ENCODE peak calls at places on chromosomes 11 and 22, in eight cellular contexts. One of them, this sample, is unnamed.

GRCh38 chr11:128806496-128807261 is 60.4 kb downstream of the KCNJ1 start:
- DNase-seq in stimulated activated CD8-positive, alpha-beta memory T cell treated with anti-CD3 and anti-CD28 coated beads, Interleukin-15, amount 100 ng/mL, for 4 hours: no peak
- DNase-seq in EL: no peak
- DNase-seq in AML-193: no peak
- DNase-seq in NCI-H774: no peak
- DNase-seq in right lobe of liver: no peak
- DNase-seq in mesothelial cell of epicardium: no peak
- DNase-seq in RPMI7951: no peak
- DNase-seq in this sample: no peak

GRCh38 chr11:32334822-32335221 is 100.5 kb downstream of the WT1 start:
- DNase-seq in stimulated activated CD8-positive, alpha-beta memory T cell treated with anti-CD3 and anti-CD28 coated beads, Interleukin-15, amount 100 ng/mL, for 4 hours: no peak
- DNase-seq in EL: peak; percentile 10
- DNase-seq in AML-193: no peak
- DNase-seq in NCI-H774: no peak
- DNase-seq in right lobe of liver: no peak
- DNase-seq in mesothelial cell of epicardium: no peak
- DNase-seq in RPMI7951: no peak
- DNase-seq in this sample: no peak

GRCh38 chr11:11148104-11148509 is 204.9 kb downstream of the CSNK2A3 start:
- DNase-seq in stimulated activated CD8-positive, alpha-beta memory T cell treated with anti-CD3 and anti-CD28 coated beads, Interleukin-15, amount 100 ng/mL, for 4 hours: no peak
- DNase-seq in EL: peak; percentile 76
- DNase-seq in AML-193: no peak
- DNase-seq in NCI-H774: no peak
- DNase-seq in right lobe of liver: peak; percentile 78
- DNase-seq in mesothelial cell of epicardium: peak; percentile 43
- DNase-seq in RPMI7951: peak; percentile 47
- DNase-seq in this sample: peak; percentile 93

GRCh38 chr22:25334091-25334490 is 114.7 kb downstream of the CRYBB2 start:
- DNase-seq in stimulated activated CD8-positive, alpha-beta memory T cell treated with anti-CD3 and anti-CD28 coated beads, Interleukin-15, amount 100 ng/mL, for 4 hours: no peak
- DNase-seq in EL: peak; percentile 35
- DNase-seq in AML-193: peak; percentile 36
- DNase-seq in NCI-H774: no peak
- DNase-seq in right lobe of liver: peak; percentile 67
- DNase-seq in mesothelial cell of epicardium: no peak
- DNase-seq in RPMI7951: peak; percentile 27
- DNase-seq in this sample: no peak

GRCh38 chr22:49112661-49113626 is 714.7 kb downstream of the BRD1 start:
- DNase-seq in stimulated activated CD8-positive, alpha-beta memory T cell treated with anti-CD3 and anti-CD28 coated beads, Interleukin-15, amount 100 ng/mL, for 4 hours: no peak
- DNase-seq in EL: no peak
- DNase-seq in AML-193: no peak
- DNase-seq in NCI-H774: no peak
- DNase-seq in right lobe of liver: peak; percentile 36
- DNase-seq in mesothelial cell of epicardium: no peak
- DNase-seq in RPMI7951: no peak
- DNase-seq in this sample: no peak

GRCh38 chr22:19805821-19806212 is 45.2 kb downstream of the TBX1 start:
- DNase-seq in stimulated activated CD8-positive, alpha-beta memory T cell treated with anti-CD3 and anti-CD28 coated beads, Interleukin-15, amount 100 ng/mL, for 4 hours: no peak
- DNase-seq in EL: peak; percentile 54
- DNase-seq in AML-193: no peak
- DNase-seq in NCI-H774: no peak
- DNase-seq in right lobe of liver: peak; percentile 23
- DNase-seq in mesothelial cell of epicardium: no peak
- DNase-seq in RPMI7951: peak; percentile 92
- DNase-seq in this sample: no peak

GRCh38 chr11:68099474-68100405 is 21.4 kb downstream of the CHKA start:
- DNase-seq in stimulated activated CD8-positive, alpha-beta memory T cell treated with anti-CD3 and anti-CD28 coated beads, Interleukin-15, amount 100 ng/mL, for 4 hours: no peak
- DNase-seq in EL: no peak
- DNase-seq in AML-193: no peak
- DNase-seq in NCI-H774: peak; percentile 67
- DNase-seq in right lobe of liver: peak; percentile 79
- DNase-seq in mesothelial cell of epicardium: no peak
- DNase-seq in RPMI7951: peak; percentile 58
- DNase-seq in this sample: no peak

GRCh38 chr11:133945087-133945974 is 11.4 kb downstream of the IGSF9B start:
- DNase-seq in stimulated activated CD8-positive, alpha-beta memory T cell treated with anti-CD3 and anti-CD28 coated beads, Interleukin-15, amount 100 ng/mL, for 4 hours: peak; percentile 80
- DNase-seq in EL: peak; percentile 29
- DNase-seq in AML-193: no peak
- DNase-seq in NCI-H774: no peak
- DNase-seq in right lobe of liver: no peak
- DNase-seq in mesothelial cell of epicardium: no peak
- DNase-seq in RPMI7951: peak; percentile 80
- DNase-seq in this sample: no peak

GRCh38 chr22:31192513-31192912 is 19.6 kb upstream of the LIMK2 start:
- DNase-seq in stimulated activated CD8-positive, alpha-beta memory T cell treated with anti-CD3 and anti-CD28 coated beads, Interleukin-15, amount 100 ng/mL, for 4 hours: no peak
- DNase-seq in EL: no peak
- DNase-seq in AML-193: no peak
- DNase-seq in NCI-H774: no peak
- DNase-seq in right lobe of liver: no peak
- DNase-seq in mesothelial cell of epicardium: no peak
- DNase-seq in RPMI7951: no peak
- DNase-seq in this sample: no peak

GRCh38 chr11:103110406-103110805 is 1.2 kb downstream of the DYNC2H1 start:
- DNase-seq in stimulated activated CD8-positive, alpha-beta memory T cell treated with anti-CD3 and anti-CD28 coated beads, Interleukin-15, amount 100 ng/mL, for 4 hours: no peak
- DNase-seq in EL: peak; percentile 52
- DNase-seq in AML-193: peak; percentile 23
- DNase-seq in NCI-H774: no peak
- DNase-seq in right lobe of liver: no peak
- DNase-seq in mesothelial cell of epicardium: no peak
- DNase-seq in RPMI7951: peak; percentile 34
- DNase-seq in this sample: no peak

GRCh38 chr11:59669611-59670009 is 773 bp upstream of the PATL1 start:
- DNase-seq in stimulated activated CD8-positive, alpha-beta memory T cell treated with anti-CD3 and anti-CD28 coated beads, Interleukin-15, amount 100 ng/mL, for 4 hours: no peak
- DNase-seq in EL: peak; percentile 67
- DNase-seq in AML-193: peak; percentile 38
- DNase-seq in NCI-H774: no peak
- DNase-seq in right lobe of liver: peak; percentile 72
- DNase-seq in mesothelial cell of epicardium: no peak
- DNase-seq in RPMI7951: peak; percentile 52
- DNase-seq in this sample: peak; percentile 80

GRCh38 chr11:124799384-124800225 is 601 bp downstream of the MSANTD2 start:
- DNase-seq in stimulated activated CD8-positive, alpha-beta memory T cell treated with anti-CD3 and anti-CD28 coated beads, Interleukin-15, amount 100 ng/mL, for 4 hours: no peak
- DNase-seq in EL: peak; percentile 36
- DNase-seq in AML-193: peak; percentile 3
- DNase-seq in NCI-H774: no peak
- DNase-seq in right lobe of liver: peak; percentile 65
- DNase-seq in mesothelial cell of epicardium: peak; percentile 30
- DNase-seq in RPMI7951: peak; percentile 27
- DNase-seq in this sample: peak; percentile 82

GRCh38 chr22:38442967-38443674 is 11.9 kb downstream of the KCNJ4 start:
- DNase-seq in stimulated activated CD8-positive, alpha-beta memory T cell treated with anti-CD3 and anti-CD28 coated beads, Interleukin-15, amount 100 ng/mL, for 4 hours: no peak
- DNase-seq in EL: no peak
- DNase-seq in AML-193: no peak
- DNase-seq in NCI-H774: no peak
- DNase-seq in right lobe of liver: no peak
- DNase-seq in mesothelial cell of epicardium: no peak
- DNase-seq in RPMI7951: no peak
- DNase-seq in this sample: no peak

GRCh38 chr11:131710511-131710910 is 340.1 kb downstream of the NTM start:
- DNase-seq in stimulated activated CD8-positive, alpha-beta memory T cell treated with anti-CD3 and anti-CD28 coated beads, Interleukin-15, amount 100 ng/mL, for 4 hours: no peak
- DNase-seq in EL: no peak
- DNase-seq in AML-193: no peak
- DNase-seq in NCI-H774: no peak
- DNase-seq in right lobe of liver: no peak
- DNase-seq in mesothelial cell of epicardium: no peak
- DNase-seq in RPMI7951: peak; percentile 62
- DNase-seq in this sample: no peak

GRCh38 chr11:1442807-1443366 is 43.7 kb downstream of the MOB2 start:
- DNase-seq in stimulated activated CD8-positive, alpha-beta memory T cell treated with anti-CD3 and anti-CD28 coated beads, Interleukin-15, amount 100 ng/mL, for 4 hours: no peak
- DNase-seq in EL: no peak
- DNase-seq in AML-193: no peak
- DNase-seq in NCI-H774: no peak
- DNase-seq in right lobe of liver: no peak
- DNase-seq in mesothelial cell of epicardium: no peak
- DNase-seq in RPMI7951: no peak
- DNase-seq in this sample: no peak